ENCODE peak calls at places on chromosomes 5 and 9, in eight cellular contexts. F is AG09309, O is HFFc6, J is A673, P is GM10248, L is C1 segment of cervical spinal cord, Z is ELF-1, C is HT1080. V is an unnamed sample.

GRCh38 chr9:124280176-124280691 is 22.5 kb downstream of the NEK6 start:
- DNase-seq in C (peak; percentile 54), Z (no peak), O (peak; percentile 47), P (no peak), F (no peak), J (peak; percentile 77), L (peak; percentile 44), V (no peak)

GRCh38 chr9:118459832-118460425 is 755.7 kb downstream of the TLR4 start:
- DNase-seq in L (no peak), C (no peak), J (no peak), O (no peak), F (no peak), P (no peak), Z (no peak), V (no peak)

GRCh38 chr9:130348341-130348740 is 82.8 kb downstream of the HMCN2 start:
- DNase-seq in Z (no peak), J (no peak), C (no peak), P (no peak), F (no peak), O (no peak), L (no peak), V (no peak)

GRCh38 chr5:75656311-75657003 is 45.2 kb downstream of the ANKDD1B start:
- DNase-seq in C (peak; percentile 62), Z (peak; percentile 28), L (peak; percentile 16), F (peak; percentile 25), J (no peak), O (peak; percentile 25), P (no peak), V (peak; percentile 52)

GRCh38 chr5:9207820-9208418 is 338.0 kb downstream of the SEMA5A start:
- DNase-seq in L (no peak), J (peak; percentile 49), P (peak; percentile 38), C (peak; percentile 48), F (no peak), Z (no peak), O (peak; percentile 56), V (peak; percentile 19)

GRCh38 chr5:158172005-158172404 is 313.1 kb upstream of the CLINT1 start:
- DNase-seq in Z (no peak), L (no peak), O (no peak), F (no peak), C (no peak), J (no peak), P (no peak), V (no peak)

GRCh38 chr9:112166176-112167140 is 8.6 kb downstream of the SUSD1 start:
- DNase-seq in L (no peak), P (no peak), Z (peak; percentile 14), O (no peak), C (peak; percentile 63), J (no peak), F (no peak), V (no peak)

GRCh38 chr9:93303806-93304573 is 120.1 kb downstream of the WNK2 start:
- DNase-seq in J (no peak), O (no peak), F (no peak), C (no peak), L (no peak), Z (no peak), P (peak; percentile 11), V (no peak)

GRCh38 chr9:1207681-1208080 is 157.5 kb downstream of the DMRT2 start:
- DNase-seq in J (no peak), L (no peak), P (no peak), O (peak; percentile 85), F (peak; percentile 84), Z (no peak), C (peak; percentile 83), V (no peak)

GRCh38 chr9:134852906-134853654 is 27.5 kb upstream of the FCN2 start:
- DNase-seq in J (no peak), Z (no peak), C (no peak), P (no peak), O (no peak), F (no peak), L (no peak), V (no peak)

GRCh38 chr5:119404033-119404432 is 48.2 kb downstream of the TNFAIP8 start:
- DNase-seq in F (no peak), J (no peak), Z (no peak), C (no peak), P (no peak), O (no peak), L (no peak), V (no peak)

GRCh38 chr5:145681686-145682085 is 153.5 kb downstream of the PRELID2 start:
- DNase-seq in J (peak; percentile 89), F (peak; percentile 32), L (no peak), P (peak; percentile 49), O (peak; percentile 70), C (peak; percentile 66), Z (peak; percentile 32), V (peak; percentile 68)

GRCh38 chr9:84357235-84357634 is 16.7 kb upstream of the SLC28A3 start:
- DNase-seq in C (peak; percentile 51), J (no peak), F (no peak), P (no peak), O (no peak), L (no peak), Z (no peak), V (no peak)

GRCh38 chr5:136028782-136029742 is at the start of gene TGFBI:
- DNase-seq in C (no peak), J (peak; percentile 63), F (no peak), L (no peak), P (peak; percentile 31), O (peak; percentile 42), Z (peak; percentile 74), V (peak; percentile 92)

GRCh38 chr9:77647659-77648457 is at the start of gene GNA14:
- DNase-seq in J (no peak), C (no peak), F (no peak), P (no peak), Z (peak; percentile 51), L (no peak), O (no peak), V (peak; percentile 69)

GRCh38 chr5:17426104-17426739 is 71.8 kb upstream of the TAF11L2 start:
- DNase-seq in J (no peak), C (no peak), O (no peak), F (no peak), L (no peak), P (peak; percentile 42), Z (no peak), V (no peak)

GRCh38 chr9:107648153-107648716 is 158.7 kb upstream of the KLF4 start:
- DNase-seq in J (peak; percentile 18), Z (no peak), O (no peak), L (no peak), P (no peak), F (peak; percentile 55), C (no peak), V (no peak)

GRCh38 chr5:81233080-81233634 is at the start of gene CKMT2:
- DNase-seq in F (no peak), C (no peak), P (peak; percentile 24), L (no peak), O (no peak), Z (peak; percentile 89), J (no peak), V (peak; percentile 92)

GRCh38 chr9:89497181-89497963 is 541 bp downstream of the SEMA4D start:
- DNase-seq in Z (no peak), O (no peak), L (no peak), C (no peak), P (peak; percentile 43), F (no peak), J (no peak), V (peak; percentile 73)

GRCh38 chr5:149915392-149916260 is 29.0 kb downstream of the PDE6A start:
- DNase-seq in C (peak; percentile 34), J (no peak), Z (peak; percentile 50), O (peak; percentile 4), L (no peak), P (no peak), F (no peak), V (no peak)

GRCh38 chr5:54480296-54480695 is 24.8 kb downstream of the HSPB3 start:
- DNase-seq in O (no peak), F (no peak), P (no peak), L (no peak), J (no peak), C (no peak), Z (no peak), V (no peak)

GRCh38 chr5:77232959-77233358 is 22.5 kb downstream of the PDE8B start:
- DNase-seq in Z (no peak), C (peak; percentile 83), F (peak; percentile 23), P (no peak), O (no peak), L (no peak), J (no peak), V (no peak)

GRCh38 chr5:44001675-44002380 is 387.4 kb downstream of the FGF10 start:
- DNase-seq in F (no peak), P (no peak), O (no peak), L (no peak), Z (no peak), C (no peak), J (no peak), V (no peak)

GRCh38 chr5:154493274-154493673 is 15.2 kb upstream of the HAND1 start:
- DNase-seq in Z (peak; percentile 59), F (no peak), J (no peak), L (no peak), C (no peak), O (no peak), P (no peak), V (no peak)

GRCh38 chr9:17531642-17532254 is 47.1 kb upstream of the SH3GL2 start:
- DNase-seq in L (no peak), F (no peak), J (peak; percentile 37), P (peak; percentile 54), C (peak; percentile 44), O (peak; percentile 60), Z (peak; percentile 16), V (peak; percentile 38)

GRCh38 chr5:57229315-57229714 is 55.5 kb downstream of the GPBP1 start:
- DNase-seq in Z (no peak), P (no peak), J (no peak), L (no peak), F (no peak), C (no peak), O (no peak), V (no peak)

GRCh38 chr5:94432499-94432898 is 185.9 kb downstream of the KIAA0825 start:
- DNase-seq in Z (no peak), J (no peak), F (peak; percentile 5), O (peak; percentile 5), C (no peak), L (no peak), P (no peak), V (no peak)

GRCh38 chr5:27266184-27266583 is 227.8 kb upstream of the CDH9 start:
- DNase-seq in Z (no peak), J (no peak), O (no peak), C (no peak), P (no peak), L (no peak), F (no peak), V (no peak)

GRCh38 chr5:56625577-56625976 is 189.8 kb upstream of the MAP3K1 start:
- DNase-seq in F (peak; percentile 37), L (no peak), J (no peak), C (no peak), O (peak; percentile 74), Z (no peak), P (no peak), V (no peak)

GRCh38 chr9:35972093-35972492 is 14.1 kb upstream of the OR2S2 start:
- DNase-seq in L (no peak), C (no peak), O (no peak), J (no peak), Z (peak; percentile 53), F (no peak), P (no peak), V (peak; percentile 75)

GRCh38 chr5:172725273-172725672 is 45.7 kb downstream of the DUSP1 start:
- DNase-seq in Z (no peak), O (no peak), L (no peak), J (no peak), P (no peak), F (no peak), C (no peak), V (no peak)

GRCh38 chr5:57695179-57695578 is 212.6 kb upstream of the ACTBL2 start:
- DNase-seq in C (no peak), J (no peak), F (no peak), Z (no peak), P (no peak), L (no peak), O (no peak), V (no peak)